ENCODE peak calls at places on chromosomes 7 and 10, in four cellular contexts. W, R, A and U are unnamed samples.

GRCh38 chr10:116826803-116827202 is 22.5 kb upstream of the ENO4 start:
- DNase-seq in A (peak), R (peak), W (no peak), U (no peak)

GRCh38 chr7:1724118-1724910 is 54.2 kb downstream of the ELFN1 start:
- DNase-seq in A (no peak), W (no peak), R (no peak), U (no peak)

GRCh38 chr7:102094311-102094710 is 192.4 kb upstream of the SH2B2 start:
- DNase-seq in A (no peak), R (peak), W (no peak), U (no peak)

GRCh38 chr7:111711426-111712065 is 149.3 kb upstream of the IMMP2L start:
- DNase-seq in W (no peak), R (peak), A (no peak), U (no peak)

GRCh38 chr7:158001003-158001402 is 586.6 kb downstream of the PTPRN2 start:
- DNase-seq in W (no peak), A (no peak), R (no peak), U (no peak)

GRCh38 chr10:116254422-116255152 is 18.4 kb downstream of the GFRA1 start:
- DNase-seq in R (no peak), A (peak), W (no peak), U (peak)

GRCh38 chr7:149355390-149356048 is 93.5 kb downstream of the ZNF783 start:
- DNase-seq in W (no peak), R (peak), A (peak), U (peak)

GRCh38 chr10:117662790-117663540 is 120.4 kb downstream of the EMX2 start:
- DNase-seq in R (no peak), A (no peak), W (no peak), U (no peak)

GRCh38 chr10:30803901-30804322 is 174.4 kb upstream of the LYZL2 start:
- DNase-seq in A (peak), R (peak), W (no peak), U (no peak)